ENCODE peak calls at places on chromosomes 2 and 18, in six cellular contexts. U is tibial artery, Y is astrocyte, A is stomach, K is IMR-90, V is GM06990. N is an unnamed sample.

GRCh38 chr18:51639541-51639940 is 442.1 kb upstream of the MEX3C start:
- DNase-seq in U (no peak), Y (no peak), A (no peak), K (no peak), V (no peak), N (no peak)

GRCh38 chr2:99700482-99701398 is 210.9 kb upstream of the REV1 start:
- DNase-seq in U (no peak), Y (no peak), A (no peak), K (no peak), V (no peak), N (no peak)

GRCh38 chr2:19536136-19536535 is 177.7 kb upstream of the OSR1 start:
- DNase-seq in U (no peak), Y (no peak), A (no peak), K (no peak), V (no peak), N (peak)

GRCh38 chr2:218857371-218858137 is 2.1 kb upstream of the WNT6 start:
- DNase-seq in U (no peak), Y (no peak), A (no peak), K (no peak), V (no peak), N (no peak)

GRCh38 chr2:42138163-42139016 is 30.8 kb upstream of the EML4 start:
- DNase-seq in U (peak), Y (peak), A (peak), K (peak), V (no peak), N (peak)

GRCh38 chr2:235343869-235344268 is 150.0 kb upstream of the AGAP1 start:
- DNase-seq in U (no peak), Y (peak), A (no peak), K (peak), V (no peak), N (peak)

GRCh38 chr2:10407841-10408648 is 40.1 kb downstream of the ODC1 start:
- DNase-seq in U (peak), Y (peak), A (peak), K (peak), V (peak), N (peak)

GRCh38 chr18:3059272-3059671 is 46.3 kb upstream of the LPIN2 start:
- DNase-seq in U (no peak), Y (no peak), A (no peak), K (no peak), V (no peak), N (no peak)

GRCh38 chr2:86298411-86299390 is 38.7 kb downstream of the REEP1 start:
- DNase-seq in U (no peak), Y (no peak), A (no peak), K (no peak), V (no peak), N (peak)

GRCh38 chr2:164910091-164910899 is 45.0 kb downstream of the SLC38A11 start:
- DNase-seq in U (no peak), Y (peak), A (peak), K (peak), V (peak), N (no peak)

GRCh38 chr2:181130686-181131085 is 150.3 kb downstream of the UBE2E3 start:
- DNase-seq in U (no peak), Y (no peak), A (no peak), K (no peak), V (no peak), N (peak)

GRCh38 chr18:49691177-49691608 is 122.1 kb downstream of the ACAA2 start:
- DNase-seq in U (no peak), Y (peak), A (no peak), K (peak), V (no peak), N (peak)

GRCh38 chr2:71620116-71620515 is 166.8 kb downstream of the DYSF start:
- DNase-seq in U (peak), Y (no peak), A (peak), K (no peak), V (no peak), N (no peak)

GRCh38 chr2:18998492-18998891 is 359.9 kb downstream of the OSR1 start:
- DNase-seq in U (no peak), Y (no peak), A (no peak), K (no peak), V (no peak), N (peak)

GRCh38 chr2:86274265-86274917 is 63.0 kb downstream of the REEP1 start:
- DNase-seq in U (no peak), Y (peak), A (no peak), K (peak), V (peak), N (peak)

GRCh38 chr2:108139521-108139920 is 100.2 kb upstream of the SULT1C3 start:
- DNase-seq in U (no peak), Y (peak), A (no peak), K (peak), V (no peak), N (peak)

GRCh38 chr2:10186868-10187535 is 64.5 kb downstream of the RRM2 start:
- DNase-seq in U (no peak), Y (no peak), A (no peak), K (no peak), V (no peak), N (no peak)

GRCh38 chr2:240451791-240452470 is 16.5 kb downstream of the GPC1 start:
- DNase-seq in U (no peak), Y (no peak), A (no peak), K (no peak), V (no peak), N (no peak)

GRCh38 chr2:54708584-54709340 is 14.7 kb upstream of the EML6 start:
- DNase-seq in U (peak), Y (no peak), A (peak), K (no peak), V (peak), N (peak)

GRCh38 chr2:160156084-160156483 is 44.0 kb downstream of the ITGB6 start:
- DNase-seq in U (no peak), Y (no peak), A (no peak), K (no peak), V (no peak), N (no peak)

GRCh38 chr2:2173633-2174032 is 157.4 kb downstream of the MYT1L start:
- DNase-seq in U (no peak), Y (no peak), A (no peak), K (no peak), V (no peak), N (no peak)

GRCh38 chr2:179274749-179275148 is 10.1 kb upstream of the SESTD1 start:
- DNase-seq in U (no peak), Y (no peak), A (no peak), K (peak), V (no peak), N (no peak)

GRCh38 chr2:68023904-68024303 is 38.9 kb downstream of the C1D start:
- DNase-seq in U (no peak), Y (no peak), A (no peak), K (no peak), V (no peak), N (no peak)

GRCh38 chr2:215382480-215382879 is 53.4 kb downstream of the FN1 start:
- DNase-seq in U (no peak), Y (no peak), A (no peak), K (no peak), V (no peak), N (no peak)
- H3K4me3 ChIP-seq in U (no peak), Y (no peak), A (no peak), K (no peak), V (no peak), N (no peak)

DNA sequence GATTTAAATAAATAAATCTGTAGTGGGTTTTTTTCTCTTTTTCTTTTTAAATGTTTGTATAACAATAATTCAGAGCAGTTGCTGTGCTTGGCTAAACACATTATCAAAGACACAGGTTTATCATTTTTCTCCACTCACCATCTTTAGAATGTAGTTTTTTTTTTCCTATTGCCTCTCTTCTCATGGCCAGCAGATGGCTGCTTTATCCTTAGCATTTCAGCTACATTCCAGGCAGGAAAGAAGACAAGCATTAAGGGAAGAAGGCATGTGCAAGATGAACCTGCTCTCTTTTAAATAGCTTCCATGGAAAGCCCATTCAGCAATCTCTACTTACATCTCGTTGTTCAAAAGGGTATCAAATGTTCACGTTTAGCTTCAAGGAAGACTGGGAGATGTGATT is 42.6 kb downstream of the ARHGAP15 start:
- DNase-seq in U (no peak), Y (no peak), A (no peak), K (peak), V (no peak), N (peak)
- TF ChIP-seq CTCF in U (peak), Y (no peak), A (no peak), K (peak), V (no peak), N (peak)

DNA sequence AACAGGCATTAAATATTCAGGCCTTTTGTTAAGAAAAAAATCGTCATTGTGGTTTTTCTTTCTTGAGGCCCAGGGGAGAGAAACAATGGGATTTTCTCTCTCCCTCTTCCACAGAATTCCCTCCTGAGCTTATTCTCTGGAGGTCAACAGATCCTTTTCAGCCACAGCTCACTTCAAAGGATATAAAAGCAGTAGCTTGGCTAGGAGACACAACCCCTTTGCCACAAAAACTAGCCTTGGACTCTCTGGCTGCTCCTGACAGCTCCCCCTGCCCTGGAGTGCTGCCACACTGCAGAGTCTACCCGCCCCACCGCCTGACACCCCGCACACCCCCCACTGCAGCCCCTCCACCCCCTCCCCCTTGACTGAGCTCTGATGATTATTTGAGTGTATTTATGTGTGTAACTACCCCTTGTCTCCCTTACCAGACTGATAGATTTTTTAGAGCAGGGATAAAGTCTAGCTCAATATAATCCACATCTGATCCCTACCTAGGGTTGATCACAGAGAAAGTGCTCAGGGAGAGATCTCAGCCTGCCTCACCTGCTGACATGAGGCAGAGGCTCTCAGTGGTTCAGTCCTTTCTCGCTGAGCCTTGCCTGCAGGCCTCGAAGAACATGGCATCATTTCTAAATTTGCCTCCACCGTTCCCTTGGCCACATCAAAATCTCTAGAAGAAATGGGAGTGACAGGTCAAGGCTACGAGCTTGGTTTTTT is 132.2 kb upstream of the SP5 start:
- DNase-seq in U (no peak), Y (peak), A (no peak), K (no peak), V (no peak), N (no peak)
- H3K4me3 ChIP-seq in U (no peak), Y (no peak), A (no peak), K (no peak), V (no peak), N (no peak)

GRCh38 chr2:227551804-227552203 is 46.9 kb upstream of the SCYGR2 start:
- DNase-seq in U (no peak), Y (no peak), A (no peak), K (no peak), V (no peak), N (no peak)

GRCh38 chr2:227545990-227546389 is 52.7 kb upstream of the SCYGR2 start:
- DNase-seq in U (no peak), Y (no peak), A (no peak), K (no peak), V (peak), N (no peak)
- TF ChIP-seq CTCF in U (no peak), Y (no peak), A (no peak), K (no peak), V (peak), N (no peak)

GRCh38 chr2:20667531-20668401 is 822 bp downstream of the GDF7 start:
- DNase-seq in U (peak), Y (no peak), A (no peak), K (no peak), V (no peak), N (no peak)

GRCh38 chr2:20666364-20667150 is at the start of gene GDF7:
- DNase-seq in U (peak), Y (no peak), A (no peak), K (no peak), V (no peak), N (no peak)

GRCh38 chr2:20668470-20668869 is 1.5 kb downstream of the GDF7 start:
- DNase-seq in U (no peak), Y (no peak), A (no peak), K (no peak), V (no peak), N (no peak)

GRCh38 chr2:20666114-20666363 is 905 bp upstream of the GDF7 start:
- DNase-seq in U (peak), Y (no peak), A (no peak), K (no peak), V (no peak), N (no peak)

DNA sequence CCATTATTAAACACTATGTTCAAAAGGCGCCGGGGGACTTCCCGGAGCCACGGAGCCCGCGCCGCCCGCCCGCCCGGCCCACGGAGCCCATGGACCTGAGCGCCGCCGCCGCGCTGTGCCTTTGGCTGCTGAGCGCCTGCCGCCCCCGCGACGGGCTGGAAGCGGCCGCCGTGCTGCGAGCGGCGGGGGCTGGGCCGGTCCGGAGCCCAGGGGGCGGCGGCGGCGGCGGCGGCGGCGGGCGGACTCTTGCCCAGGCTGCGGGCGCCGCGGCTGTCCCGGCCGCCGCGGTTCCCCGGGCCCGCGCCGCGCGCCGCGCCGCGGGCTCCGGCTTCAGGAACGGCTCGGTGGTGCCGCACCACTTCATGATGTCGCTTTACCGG is 197 bp downstream of the GDF7 start:
- DNase-seq in U (no peak), Y (no peak), A (no peak), K (no peak), V (no peak), N (no peak)
- H3K4me3 ChIP-seq in U (peak), Y (peak), A (peak), K (peak), V (peak), N (peak)

N was measured in AG10803.